ENCODE peak calls at places on chromosomes 3 and 15, in seven cellular contexts. B, T, D, A, M, H and P are unnamed samples.

GRCh38 chr3:71000483-71000882 is 583.0 kb downstream of the FOXP1 start:
- DNase-seq in B (no peak), T (no peak), D (no peak), A (no peak), M (no peak), H (no peak), P (no peak)

GRCh38 chr3:144128117-144128892 is 156.7 kb downstream of the DIPK2A start:
- DNase-seq in B (no peak), T (no peak), D (no peak), A (no peak), M (peak; percentile 57), H (no peak), P (peak; percentile 4)

GRCh38 chr15:37536967-37537624 is 397.3 kb upstream of the TMCO5A start:
- DNase-seq in B (no peak), T (no peak), D (no peak), A (no peak), M (no peak), H (no peak), P (no peak)

GRCh38 chr3:172209333-172210321 is 170.2 kb downstream of the FNDC3B start:
- DNase-seq in B (no peak), T (no peak), D (no peak), A (no peak), M (peak; percentile 59), H (no peak), P (no peak)

GRCh38 chr3:550481-550880 is 353.9 kb downstream of the CHL1 start:
- DNase-seq in B (no peak), T (no peak), D (no peak), A (no peak), M (no peak), H (no peak), P (no peak)

GRCh38 chr15:52709172-52709979 is 30.2 kb upstream of the ATOSA start:
- DNase-seq in B (peak; percentile 82), T (no peak), D (no peak), A (no peak), M (peak; percentile 94), H (no peak), P (peak; percentile 22)

GRCh38 chr3:120144267-120144666 is 50.0 kb upstream of the GSK3B start:
- DNase-seq in B (no peak), T (no peak), D (no peak), A (no peak), M (peak; percentile 55), H (no peak), P (no peak)

GRCh38 chr3:23942546-23942945 is 2.5 kb upstream of the NR1D2 start:
- DNase-seq in B (no peak), T (no peak), D (no peak), A (no peak), M (no peak), H (no peak), P (no peak)

GRCh38 chr3:40961104-40961857 is 238.0 kb upstream of the CTNNB1 start:
- DNase-seq in B (no peak), T (no peak), D (no peak), A (no peak), M (no peak), H (no peak), P (no peak)

GRCh38 chr3:127588675-127589577 is 1.6 kb downstream of the TPRA1 start:
- DNase-seq in B (no peak), T (no peak), D (no peak), A (no peak), M (peak; percentile 64), H (peak; percentile 50), P (no peak)

GRCh38 chr3:53941174-53941573 is 49.5 kb upstream of the SELENOK start:
- DNase-seq in B (no peak), T (no peak), D (no peak), A (no peak), M (no peak), H (peak; percentile 7), P (peak; percentile 53)

GRCh38 chr15:57572463-57572862 is 19.2 kb upstream of the MYZAP start:
- DNase-seq in B (no peak), T (no peak), D (no peak), A (no peak), M (no peak), H (no peak), P (no peak)

GRCh38 chr3:65560901-65561300 is 477.8 kb downstream of the MAGI1 start:
- DNase-seq in B (no peak), T (no peak), D (no peak), A (no peak), M (no peak), H (no peak), P (no peak)

GRCh38 chr3:39668420-39668819 is 141.0 kb upstream of the MYRIP start:
- DNase-seq in B (no peak), T (no peak), D (no peak), A (no peak), M (peak; percentile 49), H (peak; percentile 27), P (peak; percentile 56)

GRCh38 chr15:66497502-66498455 is at the start of gene SNAPC5:
- DNase-seq in B (peak; percentile 97), T (peak; percentile 96), D (peak; percentile 98), A (peak; percentile 97), M (peak; percentile 100), H (peak; percentile 93), P (peak; percentile 98)
- H3K4me1 ChIP-seq in B (peaks cover 12% of the 10 kb centered on the region), T (peaks cover 30% of the 10 kb centered on the region), D (peaks cover 32% of the 10 kb centered on the region), A (peaks cover 41% of the 10 kb centered on the region), M (peaks cover 2% of the 10 kb centered on the region), H (peaks cover 2% of the 10 kb centered on the region), P (peaks cover 15% of the 10 kb centered on the region)

DNA sequence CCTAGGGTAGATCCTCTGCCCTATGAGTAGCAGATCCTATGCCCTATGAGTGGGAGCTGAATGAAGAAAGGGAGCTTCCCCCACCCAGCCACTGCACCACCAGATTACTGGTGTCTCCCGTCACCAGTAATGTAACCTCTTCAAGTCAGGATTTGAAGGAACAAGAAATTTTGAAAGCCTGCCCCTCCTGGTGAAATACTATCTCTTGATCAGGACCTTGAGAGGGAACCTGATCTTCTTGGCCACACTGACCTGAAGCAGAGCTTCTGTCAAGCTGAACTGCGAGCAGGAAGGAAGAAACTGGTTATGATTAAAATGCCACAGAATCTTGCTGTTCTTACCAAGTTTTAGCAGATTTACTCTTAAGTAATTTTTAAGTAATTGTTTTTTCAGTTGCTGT is 62.8 kb downstream of the RSL24D1 start:
- DNase-seq in B (no peak), T (no peak), D (no peak), A (no peak), M (no peak), H (no peak), P (no peak)
- H3K4me1 ChIP-seq in B (no peaks in the 10 kb centered on the region), T (no peaks in the 10 kb centered on the region), D (no peaks in the 10 kb centered on the region), A (no peaks in the 10 kb centered on the region), M (no peaks in the 10 kb centered on the region), H (no peaks in the 10 kb centered on the region), P (no peaks in the 10 kb centered on the region)

GRCh38 chr15:90822204-90822955 is 46.0 kb upstream of the FURIN start:
- DNase-seq in B (no peak), T (no peak), D (no peak), A (no peak), M (no peak), H (no peak), P (no peak)

GRCh38 chr15:90823455-90823974 is 44.9 kb upstream of the FURIN start:
- DNase-seq in B (peak; percentile 81), T (no peak), D (no peak), A (no peak), M (no peak), H (no peak), P (no peak)

GRCh38 chr15:90826886-90827435 is 41.4 kb upstream of the FURIN start:
- DNase-seq in B (no peak), T (no peak), D (no peak), A (no peak), M (no peak), H (no peak), P (no peak)

GRCh38 chr15:90829942-90830440 is 38.4 kb upstream of the FURIN start:
- DNase-seq in B (no peak), T (no peak), D (no peak), A (no peak), M (no peak), H (peak; percentile 27), P (no peak)

DNA sequence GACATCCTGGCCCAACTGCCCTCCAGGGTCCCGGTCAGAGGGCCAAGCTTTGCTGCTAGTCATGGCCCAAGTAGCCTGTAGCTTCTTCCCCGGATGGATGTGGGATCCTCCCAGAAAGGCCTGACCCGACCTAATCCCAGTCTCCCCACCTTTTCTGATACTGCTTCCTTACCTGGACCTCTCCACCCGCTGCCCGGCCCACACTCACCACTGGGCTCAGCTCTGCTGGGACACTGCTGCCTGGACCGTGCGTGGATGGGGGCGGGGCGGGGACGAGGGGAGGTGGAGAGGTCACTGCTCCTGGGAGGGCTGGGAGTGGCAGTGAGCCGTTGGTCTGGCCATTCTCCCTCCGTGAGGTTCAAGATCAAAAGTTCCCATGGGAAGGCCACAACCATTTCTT is 40.3 kb upstream of the FURIN start:
- DNase-seq in B (no peak), T (no peak), D (no peak), A (no peak), M (no peak), H (no peak), P (no peak)
- H3K4me1 ChIP-seq in B (no peaks in the 10 kb centered on the region), T (no peaks in the 10 kb centered on the region), D (peaks cover 17% of the 10 kb centered on the region), A (no peaks in the 10 kb centered on the region), M (no peaks in the 10 kb centered on the region), H (no peaks in the 10 kb centered on the region), P (no peaks in the 10 kb centered on the region)

DNA sequence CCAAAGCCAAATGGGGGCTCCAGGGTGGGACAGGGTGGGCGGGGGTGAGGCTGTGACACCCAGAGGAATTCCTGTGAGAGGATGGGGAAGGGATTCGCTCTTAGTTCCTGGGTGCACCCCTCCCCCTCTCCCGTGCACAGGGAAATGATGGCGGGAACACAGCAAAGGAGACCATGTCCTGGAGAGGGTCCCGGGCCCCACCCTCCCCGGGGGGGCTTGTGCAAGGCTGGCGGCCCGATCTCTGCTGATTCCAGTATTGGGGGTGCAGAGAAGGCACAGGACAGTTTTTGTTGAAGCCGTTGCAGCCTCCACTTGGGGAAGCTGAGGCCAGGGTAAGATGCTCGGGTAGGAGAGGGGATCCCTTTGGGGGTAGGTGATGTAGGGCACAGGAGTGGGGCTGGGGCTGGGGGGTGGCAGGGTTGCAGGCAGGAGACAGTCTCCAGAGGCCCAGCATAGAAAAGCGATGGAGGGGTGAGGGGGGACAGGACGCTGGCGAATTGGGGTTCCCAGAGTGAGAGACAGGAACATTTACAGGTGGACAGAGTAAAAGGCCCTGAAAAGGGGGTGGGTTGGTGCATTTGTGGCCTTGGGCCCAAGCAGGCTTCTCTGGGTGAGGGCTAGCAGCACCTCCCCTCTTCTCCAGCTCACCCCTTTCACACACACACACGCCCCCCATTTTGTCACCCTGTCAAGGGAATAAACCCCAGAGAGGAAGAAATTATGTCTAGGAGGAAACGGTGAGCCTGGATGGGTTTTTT is 38.5 kb downstream of the HMCES start:
- DNase-seq in B (no peak), T (no peak), D (no peak), A (no peak), M (no peak), H (no peak), P (no peak)
- H3K4me1 ChIP-seq in B (no peaks in the 10 kb centered on the region), T (peaks cover 28% of the 10 kb centered on the region), D (peaks cover 16% of the 10 kb centered on the region), A (peaks cover 23% of the 10 kb centered on the region), M (no peaks in the 10 kb centered on the region), H (peaks cover 3% of the 10 kb centered on the region), P (peaks cover 11% of the 10 kb centered on the region)

GRCh38 chr3:13867727-13868126 is 12.1 kb downstream of the WNT7A start:
- DNase-seq in B (no peak), T (no peak), D (no peak), A (no peak), M (no peak), H (no peak), P (no peak)
- H3K4me1 ChIP-seq in B (no peaks in the 10 kb centered on the region), T (no peaks in the 10 kb centered on the region), D (peaks cover 46% of the 10 kb centered on the region), A (peaks cover 55% of the 10 kb centered on the region), M (no peaks in the 10 kb centered on the region), H (no peaks in the 10 kb centered on the region), P (peaks cover 8% of the 10 kb centered on the region)